ENCODE peak calls at places on chromosomes 13 and 19, in four cellular contexts. N, Q, Z and H are unnamed samples.

GRCh38 chr13:48319458-48320395 is 16.2 kb downstream of the RB1 start:
- DNase-seq in N (no peak), Q (no peak), Z (no peak), H (no peak)

GRCh38 chr13:95298971-95299627 is 2.2 kb downstream of the ABCC4 start:
- DNase-seq in N (no peak), Q (no peak), Z (no peak), H (no peak)

GRCh38 chr13:48551329-48551728 is 18.4 kb upstream of the RCBTB2 start:
- DNase-seq in N (no peak), Q (no peak), Z (no peak), H (no peak)

GRCh38 chr13:112777637-112778406 is 88.0 kb downstream of the ATP11A start:
- DNase-seq in N (no peak), Q (no peak), Z (no peak), H (no peak)

GRCh38 chr13:47719164-47719563 is 281.9 kb downstream of the SUCLA2 start:
- DNase-seq in N (no peak), Q (no peak), Z (no peak), H (no peak)

GRCh38 chr19:57106646-57107235 is 13.0 kb upstream of the USP29 start:
- DNase-seq in N (no peak), Q (no peak), Z (no peak), H (no peak)

GRCh38 chr19:31263317-31263716 is 85.9 kb downstream of the TSHZ3 start:
- DNase-seq in N (no peak), Q (no peak), Z (no peak), H (no peak)

GRCh38 chr19:7415163-7415856 is 66.6 kb downstream of the ARHGEF18 start:
- DNase-seq in N (no peak), Q (no peak), Z (peak), H (no peak)

GRCh38 chr19:53466726-53467125 is 807 bp upstream of the ZNF813 start:
- DNase-seq in N (no peak), Q (no peak), Z (no peak), H (no peak)

GRCh38 chr13:49836516-49836915 is 44.0 kb upstream of the KPNA3 start:
- DNase-seq in N (no peak), Q (no peak), Z (peak), H (no peak)

GRCh38 chr13:99845136-99845874 is 126.3 kb downstream of the ZIC5 start:
- DNase-seq in N (no peak), Q (no peak), Z (no peak), H (no peak)

GRCh38 chr19:46715620-46716012 is 1.3 kb downstream of the PRKD2 start:
- DNase-seq in N (no peak), Q (no peak), Z (no peak), H (no peak)

GRCh38 chr13:102487330-102487729 is 85.5 kb upstream of the FGF14 start:
- DNase-seq in N (no peak), Q (no peak), Z (no peak), H (no peak)

GRCh38 chr13:98821372-98822237 is 69.1 kb upstream of the SLC15A1 start:
- DNase-seq in N (no peak), Q (no peak), Z (peak), H (no peak)

GRCh38 chr13:94178625-94179244 is 300.7 kb downstream of the DCT start:
- DNase-seq in N (no peak), Q (no peak), Z (peak), H (no peak)

GRCh38 chr19:48967346-48968178 is 2.5 kb downstream of the FTL start:
- DNase-seq in N (no peak), Q (no peak), Z (peak), H (no peak)

GRCh38 chr13:39364797-39365468 is 238.1 kb downstream of the LHFPL6 start:
- DNase-seq in N (no peak), Q (no peak), Z (peak), H (peak)

GRCh38 chr19:21210037-21210621 is 68.3 kb downstream of the ZNF431 start:
- DNase-seq in N (no peak), Q (no peak), Z (peak), H (no peak)

GRCh38 chr19:30069535-30070197 is 127.6 kb downstream of the URI1 start:
- DNase-seq in N (no peak), Q (no peak), Z (no peak), H (no peak)

GRCh38 chr13:112622375-112622774 is 34.4 kb upstream of the TUBGCP3 start:
- DNase-seq in N (no peak), Q (no peak), Z (no peak), H (no peak)

GRCh38 chr19:20968092-20968491 is 45.0 kb downstream of the ZNF85 start:
- DNase-seq in N (no peak), Q (no peak), Z (no peak), H (no peak)

GRCh38 chr19:35030257-35031071 is at the start of gene SCN1B:
- DNase-seq in N (peak), Q (no peak), Z (peak), H (peak)

GRCh38 chr19:45876411-45877197 is 9.3 kb downstream of the IRF2BP1 start:
- DNase-seq in N (peak), Q (no peak), Z (peak), H (no peak)

GRCh38 chr13:64347662-64348061 is 2882.5 kb downstream of the PCDH9 start:
- DNase-seq in N (no peak), Q (no peak), Z (no peak), H (no peak)

GRCh38 chr19:53898680-53899341 is 10.3 kb upstream of the CACNG7 start:
- DNase-seq in N (peak), Q (no peak), Z (no peak), H (peak)

GRCh38 chr13:67303661-67304333 is 73.7 kb upstream of the PCDH9 start:
- DNase-seq in N (no peak), Q (no peak), Z (no peak), H (no peak)

GRCh38 chr19:16249826-16250434 is 52.2 kb downstream of the AP1M1 start:
- DNase-seq in N (no peak), Q (no peak), Z (no peak), H (no peak)

GRCh38 chr19:47280183-47280797 is 5.6 kb downstream of the INAFM1 start:
- DNase-seq in N (peak), Q (no peak), Z (peak), H (peak)

GRCh38 chr19:50645107-50645506 is 4.1 kb upstream of the C19orf81 start:
- DNase-seq in N (no peak), Q (no peak), Z (no peak), H (no peak)

GRCh38 chr13:102018716-102019115 is 383.1 kb downstream of the FGF14 start:
- DNase-seq in N (no peak), Q (no peak), Z (no peak), H (no peak)

GRCh38 chr13:33265607-33266006 is 19.9 kb downstream of the STARD13 start:
- DNase-seq in N (no peak), Q (no peak), Z (no peak), H (no peak)

GRCh38 chr19:57348136-57348535 is 2.9 kb upstream of the ZNF304 start:
- DNase-seq in N (no peak), Q (no peak), Z (no peak), H (no peak)

GRCh38 chr19:29785955-29786589 is 25.7 kb upstream of the CCNE1 start:
- DNase-seq in N (peak), Q (no peak), Z (no peak), H (peak)

GRCh38 chr19:1910169-1910568 is 5.0 kb downstream of the ADAT3 start:
- DNase-seq in N (no peak), Q (no peak), Z (no peak), H (no peak)

GRCh38 chr13:107669356-107669755 is 546.0 kb downstream of the LIG4 start:
- DNase-seq in N (no peak), Q (no peak), Z (no peak), H (no peak)

GRCh38 chr19:7756258-7756657 is 6.8 kb upstream of the CLEC4M start:
- DNase-seq in N (no peak), Q (no peak), Z (no peak), H (no peak)

GRCh38 chr13:55653497-55653896 is 1487.2 kb upstream of the PRR20A start:
- DNase-seq in N (no peak), Q (no peak), Z (no peak), H (no peak)

GRCh38 chr13:26967119-26968038 is 204.2 kb downstream of the USP12 start:
- DNase-seq in N (no peak), Q (no peak), Z (no peak), H (no peak)

GRCh38 chr13:30616927-30617314 is 799 bp upstream of the USPL1 start:
- DNase-seq in N (peak), Q (peak), Z (peak), H (peak)

GRCh38 chr13:52454459-52454824 is 836 bp upstream of the CKAP2 start:
- DNase-seq in N (no peak), Q (peak), Z (no peak), H (no peak)

GRCh38 chr19:5621945-5622464 is 571 bp downstream of the SAFB2 start:
- DNase-seq in N (peak), Q (no peak), Z (no peak), H (no peak)
- TF ChIP-seq BHLHE40 in N (no peak), Q (no peak), Z (no peak), H (no peak)

DNA sequence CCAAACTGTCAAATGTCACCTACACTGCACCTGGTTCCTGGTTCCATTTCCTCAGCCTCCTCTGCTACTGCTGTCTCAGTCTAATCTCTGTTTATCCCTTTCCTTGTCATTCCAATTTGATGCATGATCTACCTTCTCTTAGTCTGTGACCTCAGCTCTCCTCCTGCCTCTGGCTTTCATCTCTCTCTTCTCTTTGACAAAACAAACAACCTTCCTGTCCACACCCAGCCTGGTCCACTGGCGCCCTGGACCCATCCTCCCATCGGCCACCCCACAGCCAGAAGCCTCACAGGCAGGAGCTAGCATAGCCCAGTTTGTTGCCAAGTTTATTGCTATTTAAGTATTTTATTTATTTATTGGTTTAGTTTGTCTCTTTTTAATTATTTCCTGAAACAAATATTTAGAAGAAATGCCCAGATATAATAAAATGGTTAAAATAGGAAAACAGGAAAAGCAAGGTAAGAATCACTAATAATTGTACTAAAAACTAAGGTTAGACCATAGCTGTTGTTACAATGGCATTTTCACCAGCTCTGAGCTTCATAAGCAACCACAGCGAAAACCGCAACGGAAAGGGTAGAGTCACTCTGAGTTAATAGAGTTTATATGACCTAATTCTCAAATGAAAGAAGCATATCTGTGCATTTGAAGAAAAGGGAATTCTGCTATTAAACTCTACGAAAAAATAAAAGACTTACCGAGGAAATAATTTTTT is 68.6 kb downstream of the EFNB2 start:
- DNase-seq in N (no peak), Q (no peak), Z (no peak), H (no peak)
- TF ChIP-seq FOXM1 in N (no peak), Q (no peak), Z (no peak), H (no peak)

GRCh38 chr19:3350014-3350663 is 16.2 kb upstream of the NFIC start:
- DNase-seq in N (no peak), Q (no peak), Z (peak), H (no peak)
- TF ChIP-seq FOXK2 in N (no peak), Q (no peak), Z (no peak), H (no peak)

DNA sequence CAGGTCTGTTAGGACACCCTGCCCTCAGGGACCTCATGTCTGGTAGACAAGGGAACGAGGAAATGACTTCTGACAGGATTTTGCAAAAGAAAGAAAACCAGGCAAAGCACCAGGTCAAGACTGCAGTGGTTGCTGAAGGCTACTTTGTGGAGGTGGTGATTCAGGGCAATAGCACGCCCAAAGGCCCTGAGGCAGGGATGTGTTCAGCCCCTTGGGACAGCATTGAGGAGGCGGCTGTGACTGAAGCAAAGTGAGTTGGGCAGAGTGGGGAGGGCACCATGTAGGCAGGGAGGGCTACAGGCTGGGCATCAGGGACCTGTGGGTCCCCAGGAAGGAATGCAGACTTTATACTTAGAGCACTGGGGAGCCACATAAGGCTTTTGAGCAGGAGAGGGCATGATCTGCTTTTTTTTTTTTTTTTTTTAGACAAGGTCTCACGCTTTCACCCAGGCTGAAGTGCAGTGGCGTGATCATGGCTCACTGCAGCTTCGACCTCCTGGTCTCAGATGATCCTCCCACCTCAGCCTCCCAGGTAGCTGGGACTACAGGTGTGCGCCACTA is 10.8 kb upstream of the HOMER3 start:
- DNase-seq in N (no peak), Q (no peak), Z (no peak), H (no peak)
- TF ChIP-seq BHLHE40 in N (no peak), Q (no peak), Z (no peak), H (no peak)

GRCh38 chr19:43527860-43528622 is 1.0 kb upstream of the ETHE1 start:
- DNase-seq in N (no peak), Q (no peak), Z (no peak), H (no peak)
- TF ChIP-seq FOXM1 in N (no peak), Q (no peak), Z (no peak), H (no peak)

DNA sequence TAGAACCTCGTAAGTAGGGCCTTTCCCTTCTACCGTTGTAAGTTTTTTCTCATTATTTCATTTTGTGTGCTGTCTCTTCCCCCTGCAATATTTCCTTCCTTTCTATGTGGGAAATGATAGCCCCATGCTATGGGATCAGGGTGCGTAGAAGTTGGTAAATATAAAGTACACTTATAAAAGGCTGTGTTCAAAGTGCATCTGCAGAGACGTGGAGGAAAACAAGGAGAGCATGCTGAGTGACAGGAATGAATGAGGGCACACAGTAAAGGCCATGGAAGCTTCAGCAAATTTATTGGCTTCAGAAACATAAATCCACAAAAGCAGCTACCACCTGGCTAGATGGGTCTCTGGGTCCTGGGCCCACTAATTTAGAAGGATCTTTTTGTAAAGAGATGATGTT is 21.6 kb upstream of the SPRY2 start:
- DNase-seq in N (no peak), Q (no peak), Z (peak), H (no peak)
- TF ChIP-seq FOXK2 in N (no peak), Q (no peak), Z (no peak), H (no peak)